ENCODE peak calls at places on chromosomes 2 and 18, in four cellular contexts. Z is cardiac fibroblast, L is upper lobe of right lung, P is pancreas. A is an unnamed sample.

GRCh38 chr2:690799-691198 is 13.6 kb upstream of the TMEM18 start:
- DNase-seq in Z (no peak), L (no peak), P (no peak), A (no peak)

GRCh38 chr2:123816203-123816602 is 208.9 kb upstream of the CNTNAP5 start:
- DNase-seq in Z (no peak), L (no peak), P (no peak), A (no peak)

GRCh38 chr2:66560683-66561082 is 125.8 kb downstream of the MEIS1 start:
- DNase-seq in Z (no peak), L (no peak), P (no peak), A (no peak)

GRCh38 chr18:22613788-22614187 is 196.1 kb upstream of the CTAGE1 start:
- DNase-seq in Z (peak), L (no peak), P (no peak), A (no peak)

GRCh38 chr18:46702399-46702798 is 45.4 kb upstream of the LOXHD1 start:
- DNase-seq in Z (no peak), L (no peak), P (no peak), A (no peak)

GRCh38 chr2:232120911-232121310 is 159.4 kb downstream of the DIS3L2 start:
- DNase-seq in Z (no peak), L (no peak), P (no peak), A (no peak)

GRCh38 chr2:172098287-172098649 is 4.4 kb downstream of the DLX2 start:
- DNase-seq in Z (no peak), L (no peak), P (no peak), A (no peak)

GRCh38 chr2:207487650-207488315 is 42.0 kb upstream of the CREB1 start:
- DNase-seq in Z (peak), L (no peak), P (no peak), A (no peak)

GRCh38 chr2:65918760-65919187 is 486.4 kb upstream of the SPRED2 start:
- DNase-seq in Z (no peak), L (no peak), P (no peak), A (no peak)

GRCh38 chr2:86790134-86790827 is 432 bp downstream of the CD8A start:
- DNase-seq in Z (no peak), L (no peak), P (no peak), A (no peak)

GRCh38 chr2:238142382-238143205 is 4.1 kb downstream of the KLHL30 start:
- DNase-seq in Z (no peak), L (no peak), P (no peak), A (no peak)

GRCh38 chr2:127235082-127235702 is 15.1 kb upstream of the CYP27C1 start:
- DNase-seq in Z (no peak), L (no peak), P (no peak), A (no peak)

GRCh38 chr18:79516441-79516931 is 120.8 kb downstream of the NFATC1 start:
- DNase-seq in Z (no peak), L (peak), P (no peak), A (no peak)

GRCh38 chr2:3492951-3493609 is 26.3 kb downstream of the ADI1 start:
- DNase-seq in Z (peak), L (peak), P (no peak), A (no peak)

GRCh38 chr18:54251606-54252400 is 17.5 kb upstream of the POLI start:
- DNase-seq in Z (no peak), L (no peak), P (no peak), A (no peak)

GRCh38 chr18:9135912-9136314 is 668 bp upstream of the ANKRD12 start:
- DNase-seq in Z (no peak), L (no peak), P (no peak), A (peak)

GRCh38 chr2:40208478-40208877 is 243.4 kb downstream of the SLC8A1 start:
- DNase-seq in Z (no peak), L (no peak), P (no peak), A (no peak)

GRCh38 chr2:238170386-238171071 is 11.8 kb downstream of the ERFE start:
- DNase-seq in Z (no peak), L (peak), P (no peak), A (no peak)

GRCh38 chr2:103788875-103789715 is 1027.3 kb downstream of the TMEM182 start:
- DNase-seq in Z (peak), L (peak), P (peak), A (peak)

GRCh38 chr2:127829845-127830246 is 18.9 kb upstream of the WDR33 start:
- DNase-seq in Z (no peak), L (no peak), P (no peak), A (no peak)

GRCh38 chr2:101975171-101975870 is 16.4 kb upstream of the IL1R2 start:
- DNase-seq in Z (no peak), L (no peak), P (no peak), A (no peak)

GRCh38 chr2:143716527-143716926 is 587.3 kb downstream of the ARHGAP15 start:
- DNase-seq in Z (no peak), L (no peak), P (no peak), A (no peak)

DNA sequence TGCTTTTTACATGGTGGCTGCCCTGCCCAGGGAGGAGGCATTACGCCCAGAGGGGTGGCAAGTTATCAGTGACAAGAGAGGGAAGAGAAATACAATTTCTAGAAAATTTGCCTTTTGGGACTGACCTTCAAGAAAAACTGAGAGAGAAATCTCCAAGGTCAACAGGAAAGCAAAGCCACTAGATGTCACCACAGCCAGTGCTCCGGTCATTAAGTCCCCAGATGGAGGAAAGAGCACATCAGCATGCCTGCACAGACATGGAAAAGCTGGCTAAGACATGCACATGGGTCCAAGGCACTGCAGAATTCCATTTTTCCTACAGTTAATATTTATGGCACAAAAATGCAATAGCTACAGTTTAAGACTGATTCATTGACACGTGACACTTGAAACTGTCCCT is 21.0 kb downstream of the FHL2 start:
- DNase-seq in Z (peak), L (no peak), P (no peak), A (no peak)
- TF ChIP-seq CTCF in Z (no peak), L (no peak), P (no peak), A (no peak)

GRCh38 chr2:56185582-56186046 is 1.8 kb downstream of the CCDC85A start:
- DNase-seq in Z (peak), L (peak), P (no peak), A (peak)
- TF ChIP-seq CTCF in Z (peak), L (peak), P (no peak), A (no peak)

GRCh38 chr2:32063310-32064020 is at the start of gene SPAST:
- DNase-seq in Z (peak), L (peak), P (peak), A (peak)
- TF ChIP-seq CTCF in Z (peak), L (peak), P (peak), A (peak)

GRCh38 chr2:106098081-106098480 is 96.0 kb downstream of the UXS1 start:
- DNase-seq in Z (peak), L (no peak), P (no peak), A (peak)
- TF ChIP-seq CTCF in Z (peak), L (peak), P (no peak), A (peak)